ENCODE peak calls at places on chromosomes 13 and 19, in six cellular contexts. One of them, this sample, is unnamed.

GRCh38 chr13:111515648-111516047 is 195.2 kb downstream of the TEX29 start:
- DNase-seq in Kasumi-1: no peak
- DNase-seq in upper lobe of right lung: no peak
- DNase-seq in fibroblast of the conjunctiva: no peak
- DNase-seq in naive thymus-derived CD8-positive, alpha-beta T cell: no peak
- DNase-seq in PC-3: no peak
- DNase-seq in this sample: no peak

GRCh38 chr13:95185311-95185710 is 115.9 kb downstream of the ABCC4 start:
- DNase-seq in Kasumi-1: no peak
- DNase-seq in upper lobe of right lung: no peak
- DNase-seq in fibroblast of the conjunctiva: no peak
- DNase-seq in naive thymus-derived CD8-positive, alpha-beta T cell: no peak
- DNase-seq in PC-3: peak
- DNase-seq in this sample: peak

GRCh38 chr13:99087954-99088491 is 110.2 kb upstream of the DOCK9 start:
- DNase-seq in Kasumi-1: no peak
- DNase-seq in upper lobe of right lung: peak
- DNase-seq in fibroblast of the conjunctiva: no peak
- DNase-seq in naive thymus-derived CD8-positive, alpha-beta T cell: no peak
- DNase-seq in PC-3: peak
- DNase-seq in this sample: no peak

GRCh38 chr13:97852181-97852874 is 101.1 kb upstream of the IPO5 start:
- DNase-seq in Kasumi-1: no peak
- DNase-seq in upper lobe of right lung: no peak
- DNase-seq in fibroblast of the conjunctiva: no peak
- DNase-seq in naive thymus-derived CD8-positive, alpha-beta T cell: no peak
- DNase-seq in PC-3: no peak
- DNase-seq in this sample: no peak

GRCh38 chr19:49150106-49150943 is 4.9 kb downstream of the HRC start:
- DNase-seq in Kasumi-1: peak
- DNase-seq in upper lobe of right lung: peak
- DNase-seq in fibroblast of the conjunctiva: peak
- DNase-seq in naive thymus-derived CD8-positive, alpha-beta T cell: no peak
- DNase-seq in PC-3: peak
- DNase-seq in this sample: peak

GRCh38 chr13:30021611-30022010 is 171.2 kb upstream of the UBL3 start:
- DNase-seq in Kasumi-1: no peak
- DNase-seq in upper lobe of right lung: no peak
- DNase-seq in fibroblast of the conjunctiva: no peak
- DNase-seq in naive thymus-derived CD8-positive, alpha-beta T cell: no peak
- DNase-seq in PC-3: no peak
- DNase-seq in this sample: no peak

GRCh38 chr13:99956473-99957349 is 14.9 kb downstream of the ZIC5 start:
- DNase-seq in Kasumi-1: no peak
- DNase-seq in upper lobe of right lung: no peak
- DNase-seq in fibroblast of the conjunctiva: no peak
- DNase-seq in naive thymus-derived CD8-positive, alpha-beta T cell: no peak
- DNase-seq in PC-3: no peak
- DNase-seq in this sample: no peak

GRCh38 chr13:23609414-23610186 is 39.4 kb downstream of the TNFRSF19 start:
- DNase-seq in Kasumi-1: no peak
- DNase-seq in upper lobe of right lung: no peak
- DNase-seq in fibroblast of the conjunctiva: peak
- DNase-seq in naive thymus-derived CD8-positive, alpha-beta T cell: no peak
- DNase-seq in PC-3: peak
- DNase-seq in this sample: no peak

GRCh38 chr13:85659493-85659892 is 139.7 kb downstream of the SLITRK6 start:
- DNase-seq in Kasumi-1: peak
- DNase-seq in upper lobe of right lung: no peak
- DNase-seq in fibroblast of the conjunctiva: peak
- DNase-seq in naive thymus-derived CD8-positive, alpha-beta T cell: no peak
- DNase-seq in PC-3: peak
- DNase-seq in this sample: peak

GRCh38 chr19:18666784-18667183 is 16.7 kb upstream of the CRTC1 start:
- DNase-seq in Kasumi-1: no peak
- DNase-seq in upper lobe of right lung: no peak
- DNase-seq in fibroblast of the conjunctiva: no peak
- DNase-seq in naive thymus-derived CD8-positive, alpha-beta T cell: no peak
- DNase-seq in PC-3: no peak
- DNase-seq in this sample: no peak